ENCODE peak calls at places on chromosomes 2 and 18, in five cellular contexts. A is astrocyte, E is H1, W is OCI-LY7, G is PC-3. P is an unnamed sample.

GRCh38 chr2:120747281-120747680 is 11.6 kb downstream of the GLI2 start:
- DNase-seq in A (no peak), E (no peak), W (no peak), G (no peak), P (no peak)

GRCh38 chr2:151030663-151031230 is 230.9 kb downstream of the RBM43 start:
- DNase-seq in A (no peak), E (no peak), W (no peak), G (no peak), P (peak; percentile 54)

GRCh38 chr2:1051585-1051984 is 100.9 kb downstream of the SNTG2 start:
- DNase-seq in A (no peak), E (no peak), W (no peak), G (no peak), P (peak; percentile 30)

GRCh38 chr2:201257381-201257940 is 2.9 kb upstream of the CASP8 start:
- DNase-seq in A (no peak), E (no peak), W (peak; percentile 68), G (no peak), P (no peak)

GRCh38 chr2:160445673-160446072 is 47.9 kb downstream of the RBMS1 start:
- DNase-seq in A (no peak), E (no peak), W (no peak), G (no peak), P (no peak)

GRCh38 chr2:98348066-98348561 is 1.9 kb downstream of the CNGA3 start:
- DNase-seq in A (no peak), E (no peak), W (no peak), G (no peak), P (peak; percentile 86)

GRCh38 chr2:150133623-150134022 is 353.8 kb downstream of the RND3 start:
- DNase-seq in A (peak; percentile 97), E (no peak), W (no peak), G (peak; percentile 97), P (no peak)

GRCh38 chr18:7630731-7631442 is 63.8 kb downstream of the PTPRM start:
- DNase-seq in A (no peak), E (no peak), W (no peak), G (no peak), P (no peak)

GRCh38 chr2:231987088-231987788 is 25.7 kb downstream of the DIS3L2 start:
- DNase-seq in A (peak; percentile 57), E (no peak), W (no peak), G (no peak), P (no peak)

GRCh38 chr18:48902023-48902855 is 48.5 kb downstream of the SMAD7 start:
- DNase-seq in A (peak; percentile 91), E (no peak), W (no peak), G (peak; percentile 66), P (no peak)

GRCh38 chr2:180985771-180986395 is 5.5 kb downstream of the UBE2E3 start:
- DNase-seq in A (no peak), E (no peak), W (no peak), G (no peak), P (no peak)

GRCh38 chr2:157840568-157841156 is 35.5 kb downstream of the ACVR1 start:
- DNase-seq in A (peak; percentile 76), E (no peak), W (no peak), G (no peak), P (no peak)

GRCh38 chr18:74286106-74286856 is 5.5 kb downstream of the CYB5A start:
- DNase-seq in A (no peak), E (no peak), W (no peak), G (peak; percentile 61), P (no peak)

GRCh38 chr2:118810766-118811165 is 36.7 kb downstream of the EN1 start:
- DNase-seq in A (no peak), E (no peak), W (no peak), G (no peak), P (no peak)

GRCh38 chr2:137333386-137333972 is 568.1 kb downstream of the THSD7B start:
- DNase-seq in A (no peak), E (no peak), W (no peak), G (no peak), P (no peak)

GRCh38 chr2:36785179-36785795 is 88.8 kb downstream of the VIT start:
- DNase-seq in A (peak; percentile 30), E (peak; percentile 69), W (peak; percentile 62), G (peak; percentile 84), P (peak; percentile 74)

GRCh38 chr2:111705711-111706323 is 178.2 kb downstream of the ANAPC1 start:
- DNase-seq in A (peak; percentile 98), E (peak; percentile 79), W (peak; percentile 98), G (peak; percentile 96), P (peak; percentile 84)

GRCh38 chr2:172623249-172623965 is 67.5 kb downstream of the PDK1 start:
- DNase-seq in A (peak; percentile 86), E (no peak), W (no peak), G (no peak), P (no peak)

GRCh38 chr2:42828487-42829416 is 36.4 kb upstream of the HAAO start:
- DNase-seq in A (peak; percentile 30), E (peak; percentile 49), W (peak; percentile 76), G (peak; percentile 76), P (peak; percentile 91)

GRCh38 chr2:190535119-190535439 is 557 bp upstream of the NEMP2 start:
- DNase-seq in A (no peak), E (no peak), W (no peak), G (no peak), P (no peak)

GRCh38 chr2:37472959-37473358 is 128.5 kb downstream of the QPCT start:
- DNase-seq in A (peak; percentile 62), E (no peak), W (no peak), G (peak; percentile 92), P (peak; percentile 12)

GRCh38 chr2:24231461-24231881 is 56.6 kb downstream of the FAM228A start:
- DNase-seq in A (peak; percentile 53), E (no peak), W (no peak), G (peak; percentile 11), P (no peak)
- H3K4me2 ChIP-seq in A (peak overlapping the region; percentile 54), E (no peak overlapping the region), W (no peak overlapping the region), G (no peak overlapping the region), P (no peak overlapping the region)

DNA sequence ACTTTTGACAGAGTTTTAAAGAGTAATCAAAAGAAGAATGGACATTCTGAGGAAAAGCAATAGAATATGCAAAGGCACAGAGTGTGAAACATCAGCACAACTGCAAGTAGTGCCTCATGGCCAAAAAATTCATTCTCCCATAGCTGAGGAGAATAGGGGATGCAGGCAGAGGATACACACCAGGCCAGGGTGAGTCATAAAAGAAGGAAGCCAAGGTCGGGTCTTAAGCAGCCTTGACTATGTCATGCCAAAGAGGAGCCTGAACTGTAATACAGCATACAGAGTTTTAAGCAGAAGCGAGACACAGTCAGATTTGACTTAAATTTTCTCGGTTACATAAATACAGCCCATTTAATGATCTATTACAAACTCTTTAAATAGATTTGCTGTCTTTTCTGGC is 165.0 kb downstream of the LNPK start:
- DNase-seq in A (peak; percentile 94), E (no peak), W (no peak), G (peak; percentile 12), P (no peak)
- H3K27ac ChIP-seq in A (peak overlapping the region; percentile 23), E (no peak overlapping the region), W (no peak overlapping the region), G (no peak overlapping the region), P (no peak overlapping the region)

GRCh38 chr18:25923193-25923592 is 167.2 kb downstream of the SS18 start:
- DNase-seq in A (no peak), E (no peak), W (peak; percentile 5), G (no peak), P (no peak)
- H3K4me2 ChIP-seq in A (no peak overlapping the region), E (no peak overlapping the region), W (no peak overlapping the region), G (no peak overlapping the region), P (no peak overlapping the region)

DNA sequence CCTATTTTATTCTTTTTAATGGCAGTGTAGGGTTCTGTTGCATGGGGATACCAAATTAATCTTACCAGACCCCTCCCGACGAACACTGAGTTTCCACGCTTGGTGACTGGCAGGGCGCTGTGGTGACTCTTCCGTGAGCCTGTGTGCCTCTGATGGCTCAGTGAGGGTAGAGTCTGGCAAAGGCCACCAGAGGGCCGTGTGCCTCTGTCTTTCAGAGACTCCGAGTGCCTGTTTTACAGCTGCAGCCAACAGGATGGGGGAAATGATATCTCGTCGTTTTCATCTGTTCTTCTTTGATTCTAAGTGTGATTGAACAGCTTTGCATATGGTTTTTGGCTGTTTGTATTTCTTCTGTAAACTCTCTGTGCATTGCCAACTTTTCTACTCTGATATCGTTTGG is 99.8 kb downstream of the ZNF236 start:
- DNase-seq in A (peak; percentile 8), E (peak; percentile 25), W (peak; percentile 74), G (peak; percentile 38), P (peak; percentile 83)
- H3K27ac ChIP-seq in A (no peak overlapping the region), E (no peak overlapping the region), W (no peak overlapping the region), G (no peak overlapping the region), P (peak overlapping the region; percentile 46)

GRCh38 chr2:6972067-6972710 is 55.0 kb downstream of the RNF144A start:
- DNase-seq in A (no peak), E (no peak), W (no peak), G (no peak), P (no peak)

GRCh38 chr2:6971502-6971901 is 54.3 kb downstream of the RNF144A start:
- DNase-seq in A (no peak), E (no peak), W (no peak), G (no peak), P (no peak)

GRCh38 chr2:6970976-6971480 is 53.8 kb downstream of the RNF144A start:
- DNase-seq in A (no peak), E (no peak), W (no peak), G (no peak), P (no peak)

GRCh38 chr2:6968319-6969100 is 51.3 kb downstream of the RNF144A start:
- DNase-seq in A (peak; percentile 30), E (no peak), W (no peak), G (no peak), P (peak; percentile 34)

DNA sequence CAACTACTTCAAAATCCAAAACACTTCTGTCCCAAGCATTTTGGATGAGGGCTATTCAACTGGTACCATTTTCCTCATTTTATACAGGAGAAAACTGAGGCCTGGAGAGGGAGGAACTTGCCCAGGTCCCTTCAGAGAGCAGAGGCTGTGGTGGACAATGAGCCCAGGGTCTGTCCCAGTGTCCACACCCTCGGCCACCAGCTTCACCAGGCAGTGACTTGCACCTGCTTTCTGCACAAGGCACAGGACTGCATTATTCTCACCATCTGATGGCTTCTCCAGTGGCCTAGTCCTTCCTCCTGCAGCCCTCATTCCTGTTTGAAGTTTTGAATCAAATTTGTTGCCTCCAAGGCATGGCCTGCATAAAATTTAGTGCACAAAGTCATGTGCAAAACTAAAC is 53.3 kb downstream of the RNF144A start:
- DNase-seq in A (no peak), E (no peak), W (no peak), G (no peak), P (no peak)
- H3K4me2 ChIP-seq in A (no peak overlapping the region), E (no peak overlapping the region), W (no peak overlapping the region), G (no peak overlapping the region), P (no peak overlapping the region)

DNA sequence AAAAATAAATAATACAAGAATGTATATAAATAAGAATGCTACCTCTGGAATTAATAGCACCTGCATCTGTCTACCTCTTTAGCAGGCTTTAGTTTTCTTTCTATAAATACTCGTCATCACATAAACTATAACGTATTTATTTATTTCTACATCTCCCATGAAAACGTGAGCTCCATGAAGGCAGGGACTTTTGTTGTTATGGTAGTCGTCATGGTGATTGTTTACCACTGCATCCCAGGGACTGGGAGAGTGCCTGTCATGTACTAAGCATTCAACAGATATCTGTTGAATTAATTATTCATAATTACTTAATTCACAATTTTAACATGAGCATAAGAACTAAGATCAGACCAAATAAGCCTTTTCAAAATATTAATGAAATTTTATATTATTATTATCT is 386.6 kb downstream of the NRXN1 start:
- DNase-seq in A (no peak), E (no peak), W (no peak), G (no peak), P (peak; percentile 53)
- H3K27ac ChIP-seq in A (no peak overlapping the region), E (no peak overlapping the region), W (no peak overlapping the region), G (no peak overlapping the region), P (no peak overlapping the region)

P was measured in GM23338.